ENCODE peak calls at places on chromosomes 5 and 9, in four cellular contexts. D is K562, O is HCT116, M is HepG2. X is an unnamed sample.

GRCh38 chr9:16705121-16705604 is 165.3 kb downstream of the BNC2 start:
- DNase-seq in D (peak), O (no peak), M (no peak), X (no peak)

GRCh38 chr5:72597456-72597948 is 90.3 kb upstream of the ZNF366 start:
- DNase-seq in D (peak), O (no peak), M (no peak), X (no peak)

GRCh38 chr5:179270581-179271300 is 74.5 kb downstream of the ADAMTS2 start:
- DNase-seq in D (no peak), O (no peak), M (no peak), X (no peak)

GRCh38 chr9:81113408-81114124 is 575.8 kb downstream of the TLE1 start:
- DNase-seq in D (no peak), O (no peak), M (no peak), X (no peak)

GRCh38 chr5:24905123-24905522 is 260.3 kb upstream of the CDH10 start:
- DNase-seq in D (no peak), O (no peak), M (no peak), X (peak)

GRCh38 chr5:171724771-171725609 is 60.6 kb upstream of the SMIM23 start:
- DNase-seq in D (no peak), O (no peak), M (no peak), X (no peak)

GRCh38 chr9:86405086-86405491 is 50.9 kb upstream of the TUT7 start:
- DNase-seq in D (no peak), O (no peak), M (peak), X (peak)

GRCh38 chr9:121529237-121529987 is 29.8 kb upstream of the GGTA1 start:
- DNase-seq in D (no peak), O (no peak), M (no peak), X (no peak)

GRCh38 chr5:124935060-124935459 is 188.6 kb upstream of the ZNF608 start:
- DNase-seq in D (no peak), O (no peak), M (no peak), X (no peak)

GRCh38 chr9:79013715-79014610 is 557.8 kb upstream of the TLE4 start:
- DNase-seq in D (no peak), O (no peak), M (no peak), X (no peak)

GRCh38 chr5:16582081-16582480 is 34.7 kb downstream of the RETREG1 start:
- DNase-seq in D (no peak), O (no peak), M (no peak), X (no peak)

GRCh38 chr5:38556115-38556598 is 289 bp downstream of the LIFR start:
- DNase-seq in D (no peak), O (no peak), M (no peak), X (no peak)

GRCh38 chr5:88142801-88143692 is 125.6 kb downstream of the TMEM161B start:
- DNase-seq in D (no peak), O (no peak), M (no peak), X (no peak)

GRCh38 chr9:33139421-33140228 is 27.5 kb downstream of the B4GALT1 start:
- DNase-seq in D (no peak), O (no peak), M (peak), X (no peak)

GRCh38 chr5:92508271-92508670 is 1072.7 kb downstream of the NR2F1-AS1 start:
- DNase-seq in D (no peak), O (no peak), M (no peak), X (no peak)

GRCh38 chr5:127666043-127666716 is 17.3 kb downstream of the CTXN3 start:
- DNase-seq in D (no peak), O (no peak), M (no peak), X (no peak)

GRCh38 chr5:395156-395920 is 47.6 kb upstream of the EXOC3 start:
- DNase-seq in D (peak), O (no peak), M (no peak), X (no peak)

GRCh38 chr5:133113331-133114061 is 61.7 kb downstream of the HSPA4 start:
- DNase-seq in D (no peak), O (no peak), M (no peak), X (no peak)

GRCh38 chr5:111453747-111454146 is 58.6 kb downstream of the STARD4 start:
- DNase-seq in D (no peak), O (no peak), M (no peak), X (no peak)

GRCh38 chr5:112372543-112372942 is 46.5 kb downstream of the EPB41L4A start:
- DNase-seq in D (no peak), O (no peak), M (no peak), X (peak)

GRCh38 chr5:143248822-143249579 is 154.5 kb downstream of the NR3C1 start:
- DNase-seq in D (peak), O (no peak), M (peak), X (no peak)

GRCh38 chr5:95963650-95964410 is 2.2 kb upstream of the ELL2 start:
- DNase-seq in D (no peak), O (no peak), M (no peak), X (no peak)

GRCh38 chr9:79382468-79382867 is 189.3 kb upstream of the TLE4 start:
- DNase-seq in D (no peak), O (no peak), M (no peak), X (no peak)

GRCh38 chr5:133265720-133266575 is 214.1 kb downstream of the HSPA4 start:
- DNase-seq in D (no peak), O (no peak), M (peak), X (no peak)

GRCh38 chr5:135561266-135561665 is 17.5 kb downstream of the CXCL14 start:
- DNase-seq in D (no peak), O (no peak), M (no peak), X (no peak)

GRCh38 chr9:101388507-101388993 is 3.7 kb upstream of the BAAT start:
- DNase-seq in D (no peak), O (no peak), M (peak), X (peak)

GRCh38 chr9:108039491-108039890 is 549.9 kb upstream of the KLF4 start:
- DNase-seq in D (no peak), O (no peak), M (no peak), X (no peak)

GRCh38 chr5:5490774-5491347 is 68.4 kb downstream of the ICE1 start:
- DNase-seq in D (no peak), O (no peak), M (no peak), X (no peak)

GRCh38 chr9:86732514-86732913 is 214.8 kb downstream of the GAS1 start:
- DNase-seq in D (no peak), O (no peak), M (no peak), X (no peak)

GRCh38 chr9:38243993-38244392 is 148.5 kb upstream of the ALDH1B1 start:
- DNase-seq in D (no peak), O (no peak), M (no peak), X (no peak)

GRCh38 chr9:126564716-126565115 is 49.0 kb upstream of the LMX1B start:
- DNase-seq in D (no peak), O (no peak), M (no peak), X (no peak)

GRCh38 chr9:76323481-76323880 is 70.7 kb downstream of the RFK start:
- DNase-seq in D (no peak), O (no peak), M (no peak), X (no peak)

GRCh38 chr5:142896325-142897007 is 126.3 kb downstream of the ARHGAP26 start:
- DNase-seq in D (no peak), O (no peak), M (peak), X (peak)

GRCh38 chr5:18944771-18945170 is 1043.2 kb downstream of the CDH18 start:
- DNase-seq in D (no peak), O (no peak), M (no peak), X (no peak)

GRCh38 chr5:178326054-178326715 is 93.6 kb upstream of the PHYKPL start:
- DNase-seq in D (no peak), O (no peak), M (no peak), X (no peak)

GRCh38 chr5:181219262-181220177 is 3.6 kb upstream of the TRIM41 start:
- DNase-seq in D (no peak), O (no peak), M (no peak), X (no peak)

GRCh38 chr5:181218795-181219124 is 4.3 kb upstream of the TRIM41 start:
- DNase-seq in D (no peak), O (no peak), M (no peak), X (no peak)

GRCh38 chr5:181215997-181216982 is 6.8 kb upstream of the TRIM41 start:
- DNase-seq in D (no peak), O (no peak), M (no peak), X (peak)

GRCh38 chr5:181217111-181217804 is 5.8 kb upstream of the TRIM41 start:
- DNase-seq in D (peak), O (no peak), M (no peak), X (no peak)

DNA sequence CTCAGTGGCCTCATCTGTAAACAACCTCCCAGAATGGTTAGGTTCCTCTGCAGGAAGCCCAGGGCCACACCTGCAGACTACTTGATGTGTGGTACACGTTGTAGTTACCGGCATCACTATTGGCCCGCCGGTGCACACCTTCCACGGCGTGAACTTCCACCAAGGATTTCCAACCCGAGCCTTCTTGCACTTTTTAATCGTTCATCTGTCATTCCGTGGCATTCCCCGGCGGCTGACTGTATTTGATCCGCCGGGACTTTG is 5.3 kb upstream of the TRIM41 start:
- DNase-seq in D (no peak), O (no peak), M (no peak), X (no peak)
- TF ChIP-seq JUND in D (no peak), O (no peak), M (no peak), X (no peak)

DNA sequence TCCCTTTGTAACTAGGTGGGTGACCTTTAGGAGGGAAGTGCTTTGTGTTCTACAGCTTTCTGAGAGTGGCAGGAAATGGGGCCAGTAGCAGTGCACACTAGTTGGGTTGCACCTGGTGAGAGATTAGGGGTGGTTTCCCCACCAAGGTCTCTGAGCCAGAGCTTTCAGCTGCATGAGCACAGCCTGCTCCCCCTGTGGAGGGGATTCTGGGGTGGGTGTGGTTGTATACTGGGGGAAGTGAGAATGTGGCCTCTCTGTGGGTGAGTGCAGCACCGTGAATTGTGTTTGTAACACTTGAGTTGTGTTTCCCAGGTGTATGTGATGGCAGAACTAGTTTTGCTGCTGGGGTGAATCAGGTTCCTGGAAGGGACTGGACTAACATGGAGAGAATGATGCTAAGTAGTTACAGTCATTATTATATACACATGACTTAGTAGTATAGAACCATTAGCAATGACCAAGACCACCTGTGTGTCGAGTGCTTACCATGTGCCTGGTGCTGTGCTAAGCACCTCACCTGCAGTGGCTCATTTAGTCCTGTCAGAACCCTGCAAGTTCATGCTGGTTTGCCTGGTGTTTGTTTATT is 11.8 kb upstream of the CXXC5 start:
- DNase-seq in D (no peak), O (no peak), M (no peak), X (no peak)
- TF ChIP-seq JUND in D (no peak), O (no peak), M (no peak), X (no peak)

GRCh38 chr9:94054731-94055130 is 29.5 kb upstream of the PTPDC1 start:
- DNase-seq in D (no peak), O (no peak), M (no peak), X (no peak)
- TF ChIP-seq JUND in D (no peak), O (no peak), M (no peak), X (no peak)

DNA sequence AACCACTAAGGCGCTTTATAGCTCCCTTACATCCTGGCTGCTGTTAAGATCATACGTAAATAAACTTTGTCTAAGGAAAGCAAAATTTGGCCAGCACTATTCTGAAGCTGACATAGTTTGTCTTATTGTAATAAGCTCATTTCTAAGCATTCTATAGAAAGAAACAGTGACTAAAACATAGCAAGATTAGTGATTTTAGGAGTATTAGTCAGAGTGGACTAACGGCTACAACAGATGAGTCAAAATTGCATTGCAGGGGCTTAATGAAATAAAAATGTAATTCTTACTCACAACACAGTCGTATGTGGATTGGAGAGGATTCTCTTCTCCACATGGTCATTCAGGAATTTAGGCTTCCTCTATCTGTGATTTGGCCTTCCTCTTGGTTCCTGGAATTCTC is 347.6 kb downstream of the GADD45G start:
- DNase-seq in D (no peak), O (no peak), M (no peak), X (no peak)
- TF ChIP-seq JUND in D (no peak), O (no peak), M (no peak), X (no peak)

GRCh38 chr5:153891394-153891793 is 147.3 kb downstream of the FAM114A2 start:
- DNase-seq in D (no peak), O (no peak), M (no peak), X (no peak)

GRCh38 chr5:153893809-153894208 is 144.9 kb downstream of the FAM114A2 start:
- DNase-seq in D (no peak), O (no peak), M (no peak), X (no peak)

GRCh38 chr5:153895266-153895665 is 143.4 kb downstream of the FAM114A2 start:
- DNase-seq in D (no peak), O (no peak), M (no peak), X (no peak)

GRCh38 chr5:153896701-153897100 is 142.0 kb downstream of the FAM114A2 start:
- DNase-seq in D (no peak), O (no peak), M (no peak), X (no peak)

DNA sequence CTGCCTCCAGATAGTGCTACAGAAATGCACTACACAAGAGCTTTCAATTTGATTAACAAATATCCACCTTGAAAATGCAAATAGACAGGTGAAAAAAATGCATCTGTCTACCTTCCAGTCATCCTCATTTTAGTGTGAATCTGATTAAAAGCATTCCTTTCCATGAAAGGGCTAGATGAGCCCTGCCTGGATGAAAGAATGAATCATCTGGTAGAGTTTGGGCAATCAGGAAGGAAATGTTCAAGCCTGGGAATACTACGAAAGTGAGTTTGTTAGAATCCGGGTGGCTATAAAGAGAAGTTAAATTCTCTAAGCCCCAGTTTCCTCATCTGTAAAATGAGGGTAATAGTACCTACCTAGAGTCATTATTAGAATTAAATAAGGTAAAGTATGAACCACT is 142.6 kb downstream of the FAM114A2 start:
- DNase-seq in D (no peak), O (no peak), M (no peak), X (no peak)
- TF ChIP-seq JUND in D (no peak), O (no peak), M (no peak), X (no peak)

GRCh38 chr5:35244171-35244570 is 13.9 kb upstream of the PRLR start:
- DNase-seq in D (no peak), O (no peak), M (no peak), X (no peak)

GRCh38 chr5:35248843-35249780 is 18.8 kb upstream of the PRLR start:
- DNase-seq in D (no peak), O (no peak), M (no peak), X (no peak)

GRCh38 chr5:35247645-35248034 is 17.4 kb upstream of the PRLR start:
- DNase-seq in D (no peak), O (no peak), M (no peak), X (peak)

GRCh38 chr5:35246411-35246810 is 16.1 kb upstream of the PRLR start:
- DNase-seq in D (no peak), O (no peak), M (peak), X (peak)

GRCh38 chr5:35246928-35247644 is 16.8 kb upstream of the PRLR start:
- DNase-seq in D (no peak), O (no peak), M (no peak), X (no peak)
- TF ChIP-seq JUND in D (no peak), O (no peak), M (no peak), X (no peak)

DNA sequence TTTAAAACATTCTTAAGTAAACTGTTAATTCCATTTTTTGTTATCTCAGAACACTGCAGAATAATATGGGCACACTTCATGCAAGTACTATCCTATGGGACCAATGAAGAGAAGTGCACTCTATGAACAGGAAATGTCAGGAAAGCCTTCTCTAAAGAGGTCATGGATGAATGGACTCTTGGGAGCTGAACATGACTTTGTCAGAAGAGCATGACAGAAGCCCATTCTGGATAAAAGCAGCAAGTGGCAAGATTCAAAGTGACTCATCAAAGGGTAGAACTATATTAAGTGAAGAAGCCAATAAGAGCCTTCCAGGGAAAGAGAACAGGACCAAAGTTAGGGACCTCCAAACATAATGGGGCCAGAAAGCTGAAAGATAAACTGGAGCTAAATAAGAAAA is 94.0 kb downstream of the RAPGEF6 start:
- DNase-seq in D (no peak), O (no peak), M (no peak), X (no peak)
- TF ChIP-seq JUND in D (no peak), O (no peak), M (no peak), X (no peak)

GRCh38 chr5:28400076-28400475 is 1361.7 kb upstream of the CDH9 start:
- DNase-seq in D (no peak), O (no peak), M (no peak), X (no peak)

GRCh38 chr5:28399211-28399610 is 1360.8 kb upstream of the CDH9 start:
- DNase-seq in D (no peak), O (no peak), M (no peak), X (no peak)

GRCh38 chr5:28398185-28398584 is 1359.8 kb upstream of the CDH9 start:
- DNase-seq in D (no peak), O (no peak), M (no peak), X (no peak)

GRCh38 chr5:28402590-28403301 is 1364.4 kb upstream of the CDH9 start:
- DNase-seq in D (no peak), O (no peak), M (no peak), X (no peak)

GRCh38 chr5:28397502-28397941 is 1359.1 kb upstream of the CDH9 start:
- DNase-seq in D (no peak), O (no peak), M (no peak), X (peak)
- TF ChIP-seq JUND in D (no peak), O (no peak), M (no peak), X (peak)